ENCODE peak calls at places on chromosomes 5 and 9, in eight cellular contexts. One of them, this sample, is unnamed.

GRCh38 chr5:39697891-39698290 is 273.1 kb upstream of the DAB2 start:
- DNase-seq in stimulated activated CD8-positive, alpha-beta memory T cell treated with anti-CD3 and anti-CD28 coated beads, Interleukin-15, amount 100 ng/mL, for 1 hour: no peak
- DNase-seq in activated CD4-positive, alpha-beta T cell treated with anti-CD3 and anti-CD28 coated beads, Interleukin-2, amount 10 ng/mL, durations not matched to agents 7 days and 5 days: no peak
- DNase-seq in lung: no peak
- DNase-seq in SK-MEL-5: no peak
- DNase-seq in left ventricle myocardium inferior: no peak
- DNase-seq in DMS153: no peak
- DNase-seq in Kasumi-1: no peak
- DNase-seq in this sample: no peak

GRCh38 chr5:112604741-112605390 is 132.8 kb upstream of the APC start:
- DNase-seq in lung: no peak
- DNase-seq in left ventricle myocardium inferior: no peak
- DNase-seq in activated CD4-positive, alpha-beta T cell treated with anti-CD3 and anti-CD28 coated beads, Interleukin-2, amount 10 ng/mL, durations not matched to agents 7 days and 5 days: no peak
- DNase-seq in SK-MEL-5: peak
- DNase-seq in Kasumi-1: peak
- DNase-seq in DMS153: no peak
- DNase-seq in stimulated activated CD8-positive, alpha-beta memory T cell treated with anti-CD3 and anti-CD28 coated beads, Interleukin-15, amount 100 ng/mL, for 1 hour: no peak
- DNase-seq in this sample: no peak

GRCh38 chr5:14665110-14665822 is 748 bp downstream of the OTULIN start:
- DNase-seq in SK-MEL-5: peak
- DNase-seq in DMS153: no peak
- DNase-seq in stimulated activated CD8-positive, alpha-beta memory T cell treated with anti-CD3 and anti-CD28 coated beads, Interleukin-15, amount 100 ng/mL, for 1 hour: no peak
- DNase-seq in Kasumi-1: peak
- DNase-seq in left ventricle myocardium inferior: peak
- DNase-seq in activated CD4-positive, alpha-beta T cell treated with anti-CD3 and anti-CD28 coated beads, Interleukin-2, amount 10 ng/mL, durations not matched to agents 7 days and 5 days: peak
- DNase-seq in lung: no peak
- DNase-seq in this sample: no peak

GRCh38 chr5:79318935-79319614 is 83.1 kb downstream of the JMY start:
- DNase-seq in stimulated activated CD8-positive, alpha-beta memory T cell treated with anti-CD3 and anti-CD28 coated beads, Interleukin-15, amount 100 ng/mL, for 1 hour: no peak
- DNase-seq in DMS153: no peak
- DNase-seq in left ventricle myocardium inferior: no peak
- DNase-seq in SK-MEL-5: peak
- DNase-seq in activated CD4-positive, alpha-beta T cell treated with anti-CD3 and anti-CD28 coated beads, Interleukin-2, amount 10 ng/mL, durations not matched to agents 7 days and 5 days: no peak
- DNase-seq in Kasumi-1: no peak
- DNase-seq in lung: no peak
- DNase-seq in this sample: no peak

GRCh38 chr5:152556779-152557178 is 151.7 kb upstream of the NMUR2 start:
- DNase-seq in DMS153: no peak
- DNase-seq in left ventricle myocardium inferior: no peak
- DNase-seq in Kasumi-1: no peak
- DNase-seq in stimulated activated CD8-positive, alpha-beta memory T cell treated with anti-CD3 and anti-CD28 coated beads, Interleukin-15, amount 100 ng/mL, for 1 hour: no peak
- DNase-seq in lung: no peak
- DNase-seq in activated CD4-positive, alpha-beta T cell treated with anti-CD3 and anti-CD28 coated beads, Interleukin-2, amount 10 ng/mL, durations not matched to agents 7 days and 5 days: no peak
- DNase-seq in SK-MEL-5: no peak
- DNase-seq in this sample: no peak

GRCh38 chr5:142283304-142283703 is 41.5 kb downstream of the SPRY4 start:
- DNase-seq in Kasumi-1: no peak
- DNase-seq in SK-MEL-5: no peak
- DNase-seq in lung: no peak
- DNase-seq in DMS153: peak
- DNase-seq in stimulated activated CD8-positive, alpha-beta memory T cell treated with anti-CD3 and anti-CD28 coated beads, Interleukin-15, amount 100 ng/mL, for 1 hour: no peak
- DNase-seq in left ventricle myocardium inferior: no peak
- DNase-seq in activated CD4-positive, alpha-beta T cell treated with anti-CD3 and anti-CD28 coated beads, Interleukin-2, amount 10 ng/mL, durations not matched to agents 7 days and 5 days: no peak
- DNase-seq in this sample: no peak

GRCh38 chr9:137301086-137301947 is 754 bp downstream of the NRARP start:
- DNase-seq in SK-MEL-5: peak
- DNase-seq in activated CD4-positive, alpha-beta T cell treated with anti-CD3 and anti-CD28 coated beads, Interleukin-2, amount 10 ng/mL, durations not matched to agents 7 days and 5 days: no peak
- DNase-seq in DMS153: peak
- DNase-seq in stimulated activated CD8-positive, alpha-beta memory T cell treated with anti-CD3 and anti-CD28 coated beads, Interleukin-15, amount 100 ng/mL, for 1 hour: no peak
- DNase-seq in left ventricle myocardium inferior: peak
- DNase-seq in lung: no peak
- DNase-seq in Kasumi-1: peak
- DNase-seq in this sample: no peak

GRCh38 chr5:157253547-157253946 is 12.4 kb upstream of the CYFIP2 start:
- DNase-seq in stimulated activated CD8-positive, alpha-beta memory T cell treated with anti-CD3 and anti-CD28 coated beads, Interleukin-15, amount 100 ng/mL, for 1 hour: no peak
- DNase-seq in Kasumi-1: peak
- DNase-seq in left ventricle myocardium inferior: no peak
- DNase-seq in SK-MEL-5: peak
- DNase-seq in lung: peak
- DNase-seq in activated CD4-positive, alpha-beta T cell treated with anti-CD3 and anti-CD28 coated beads, Interleukin-2, amount 10 ng/mL, durations not matched to agents 7 days and 5 days: no peak
- DNase-seq in DMS153: no peak
- DNase-seq in this sample: no peak

GRCh38 chr9:109707355-109707754 is 72.6 kb upstream of the PALM2AKAP2 start:
- DNase-seq in Kasumi-1: no peak
- DNase-seq in SK-MEL-5: no peak
- DNase-seq in activated CD4-positive, alpha-beta T cell treated with anti-CD3 and anti-CD28 coated beads, Interleukin-2, amount 10 ng/mL, durations not matched to agents 7 days and 5 days: no peak
- DNase-seq in DMS153: no peak
- DNase-seq in stimulated activated CD8-positive, alpha-beta memory T cell treated with anti-CD3 and anti-CD28 coated beads, Interleukin-15, amount 100 ng/mL, for 1 hour: no peak
- DNase-seq in left ventricle myocardium inferior: peak
- DNase-seq in lung: no peak
- DNase-seq in this sample: no peak

GRCh38 chr9:113376634-113377531 is at the start of gene HDHD3:
- DNase-seq in lung: peak
- DNase-seq in DMS153: no peak
- DNase-seq in stimulated activated CD8-positive, alpha-beta memory T cell treated with anti-CD3 and anti-CD28 coated beads, Interleukin-15, amount 100 ng/mL, for 1 hour: peak
- DNase-seq in SK-MEL-5: peak
- DNase-seq in activated CD4-positive, alpha-beta T cell treated with anti-CD3 and anti-CD28 coated beads, Interleukin-2, amount 10 ng/mL, durations not matched to agents 7 days and 5 days: peak
- DNase-seq in left ventricle myocardium inferior: peak
- DNase-seq in Kasumi-1: peak
- DNase-seq in this sample: peak

GRCh38 chr9:135144581-135145108 is 57.2 kb downstream of the OLFM1 start:
- DNase-seq in stimulated activated CD8-positive, alpha-beta memory T cell treated with anti-CD3 and anti-CD28 coated beads, Interleukin-15, amount 100 ng/mL, for 1 hour: no peak
- DNase-seq in Kasumi-1: no peak
- DNase-seq in lung: no peak
- DNase-seq in SK-MEL-5: no peak
- DNase-seq in activated CD4-positive, alpha-beta T cell treated with anti-CD3 and anti-CD28 coated beads, Interleukin-2, amount 10 ng/mL, durations not matched to agents 7 days and 5 days: no peak
- DNase-seq in left ventricle myocardium inferior: no peak
- DNase-seq in DMS153: peak
- DNase-seq in this sample: no peak

GRCh38 chr9:69760278-69760610 is 433 bp upstream of the PTAR1 start:
- DNase-seq in lung: no peak
- DNase-seq in DMS153: no peak
- DNase-seq in activated CD4-positive, alpha-beta T cell treated with anti-CD3 and anti-CD28 coated beads, Interleukin-2, amount 10 ng/mL, durations not matched to agents 7 days and 5 days: no peak
- DNase-seq in stimulated activated CD8-positive, alpha-beta memory T cell treated with anti-CD3 and anti-CD28 coated beads, Interleukin-15, amount 100 ng/mL, for 1 hour: no peak
- DNase-seq in SK-MEL-5: no peak
- DNase-seq in left ventricle myocardium inferior: no peak
- DNase-seq in Kasumi-1: peak
- DNase-seq in this sample: no peak

GRCh38 chr9:88777498-88778312 is 213.6 kb upstream of the S1PR3 start:
- DNase-seq in left ventricle myocardium inferior: peak
- DNase-seq in Kasumi-1: peak
- DNase-seq in stimulated activated CD8-positive, alpha-beta memory T cell treated with anti-CD3 and anti-CD28 coated beads, Interleukin-15, amount 100 ng/mL, for 1 hour: no peak
- DNase-seq in SK-MEL-5: no peak
- DNase-seq in activated CD4-positive, alpha-beta T cell treated with anti-CD3 and anti-CD28 coated beads, Interleukin-2, amount 10 ng/mL, durations not matched to agents 7 days and 5 days: no peak
- DNase-seq in DMS153: no peak
- DNase-seq in lung: no peak
- DNase-seq in this sample: no peak

GRCh38 chr5:1447772-1448361 is 2.6 kb upstream of the SLC6A3 start:
- DNase-seq in lung: no peak
- DNase-seq in Kasumi-1: no peak
- DNase-seq in SK-MEL-5: no peak
- DNase-seq in stimulated activated CD8-positive, alpha-beta memory T cell treated with anti-CD3 and anti-CD28 coated beads, Interleukin-15, amount 100 ng/mL, for 1 hour: no peak
- DNase-seq in DMS153: no peak
- DNase-seq in left ventricle myocardium inferior: no peak
- DNase-seq in activated CD4-positive, alpha-beta T cell treated with anti-CD3 and anti-CD28 coated beads, Interleukin-2, amount 10 ng/mL, durations not matched to agents 7 days and 5 days: no peak
- DNase-seq in this sample: no peak

GRCh38 chr5:93378073-93378472 is 202.9 kb downstream of the NR2F1-AS1 start:
- DNase-seq in DMS153: peak
- DNase-seq in SK-MEL-5: no peak
- DNase-seq in stimulated activated CD8-positive, alpha-beta memory T cell treated with anti-CD3 and anti-CD28 coated beads, Interleukin-15, amount 100 ng/mL, for 1 hour: no peak
- DNase-seq in Kasumi-1: no peak
- DNase-seq in left ventricle myocardium inferior: no peak
- DNase-seq in activated CD4-positive, alpha-beta T cell treated with anti-CD3 and anti-CD28 coated beads, Interleukin-2, amount 10 ng/mL, durations not matched to agents 7 days and 5 days: no peak
- DNase-seq in lung: no peak
- DNase-seq in this sample: no peak

GRCh38 chr9:110440161-110440560 is 102.5 kb upstream of the TXNDC8 start:
- DNase-seq in activated CD4-positive, alpha-beta T cell treated with anti-CD3 and anti-CD28 coated beads, Interleukin-2, amount 10 ng/mL, durations not matched to agents 7 days and 5 days: no peak
- DNase-seq in lung: no peak
- DNase-seq in Kasumi-1: no peak
- DNase-seq in stimulated activated CD8-positive, alpha-beta memory T cell treated with anti-CD3 and anti-CD28 coated beads, Interleukin-15, amount 100 ng/mL, for 1 hour: no peak
- DNase-seq in left ventricle myocardium inferior: no peak
- DNase-seq in SK-MEL-5: no peak
- DNase-seq in DMS153: no peak
- DNase-seq in this sample: no peak

GRCh38 chr5:2742921-2743679 is 8.4 kb downstream of the IRX2 start:
- DNase-seq in DMS153: no peak
- DNase-seq in SK-MEL-5: no peak
- DNase-seq in Kasumi-1: no peak
- DNase-seq in lung: peak
- DNase-seq in stimulated activated CD8-positive, alpha-beta memory T cell treated with anti-CD3 and anti-CD28 coated beads, Interleukin-15, amount 100 ng/mL, for 1 hour: no peak
- DNase-seq in left ventricle myocardium inferior: no peak
- DNase-seq in activated CD4-positive, alpha-beta T cell treated with anti-CD3 and anti-CD28 coated beads, Interleukin-2, amount 10 ng/mL, durations not matched to agents 7 days and 5 days: no peak
- DNase-seq in this sample: no peak

GRCh38 chr5:142327111-142327842 is 2.5 kb upstream of the SPRY4 start:
- DNase-seq in lung: no peak
- DNase-seq in activated CD4-positive, alpha-beta T cell treated with anti-CD3 and anti-CD28 coated beads, Interleukin-2, amount 10 ng/mL, durations not matched to agents 7 days and 5 days: no peak
- DNase-seq in DMS153: no peak
- DNase-seq in Kasumi-1: no peak
- DNase-seq in SK-MEL-5: no peak
- DNase-seq in left ventricle myocardium inferior: no peak
- DNase-seq in stimulated activated CD8-positive, alpha-beta memory T cell treated with anti-CD3 and anti-CD28 coated beads, Interleukin-15, amount 100 ng/mL, for 1 hour: no peak
- DNase-seq in this sample: no peak

GRCh38 chr9:111986035-111986556 is 89.5 kb downstream of the UGCG start:
- DNase-seq in SK-MEL-5: no peak
- DNase-seq in lung: no peak
- DNase-seq in activated CD4-positive, alpha-beta T cell treated with anti-CD3 and anti-CD28 coated beads, Interleukin-2, amount 10 ng/mL, durations not matched to agents 7 days and 5 days: no peak
- DNase-seq in Kasumi-1: no peak
- DNase-seq in left ventricle myocardium inferior: no peak
- DNase-seq in stimulated activated CD8-positive, alpha-beta memory T cell treated with anti-CD3 and anti-CD28 coated beads, Interleukin-15, amount 100 ng/mL, for 1 hour: no peak
- DNase-seq in DMS153: no peak
- DNase-seq in this sample: no peak

GRCh38 chr9:7185612-7186011 is 427.8 kb downstream of the KDM4C start:
- DNase-seq in stimulated activated CD8-positive, alpha-beta memory T cell treated with anti-CD3 and anti-CD28 coated beads, Interleukin-15, amount 100 ng/mL, for 1 hour: no peak
- DNase-seq in activated CD4-positive, alpha-beta T cell treated with anti-CD3 and anti-CD28 coated beads, Interleukin-2, amount 10 ng/mL, durations not matched to agents 7 days and 5 days: no peak
- DNase-seq in DMS153: no peak
- DNase-seq in left ventricle myocardium inferior: no peak
- DNase-seq in SK-MEL-5: no peak
- DNase-seq in Kasumi-1: no peak
- DNase-seq in lung: no peak
- DNase-seq in this sample: no peak

GRCh38 chr5:62316110-62316509 is 10.1 kb downstream of the KIF2A start:
- DNase-seq in SK-MEL-5: no peak
- DNase-seq in DMS153: no peak
- DNase-seq in Kasumi-1: no peak
- DNase-seq in stimulated activated CD8-positive, alpha-beta memory T cell treated with anti-CD3 and anti-CD28 coated beads, Interleukin-15, amount 100 ng/mL, for 1 hour: no peak
- DNase-seq in left ventricle myocardium inferior: no peak
- DNase-seq in lung: no peak
- DNase-seq in activated CD4-positive, alpha-beta T cell treated with anti-CD3 and anti-CD28 coated beads, Interleukin-2, amount 10 ng/mL, durations not matched to agents 7 days and 5 days: no peak
- DNase-seq in this sample: no peak

GRCh38 chr9:22454021-22454420 is 7.4 kb downstream of the DMRTA1 start:
- DNase-seq in lung: no peak
- DNase-seq in DMS153: no peak
- DNase-seq in activated CD4-positive, alpha-beta T cell treated with anti-CD3 and anti-CD28 coated beads, Interleukin-2, amount 10 ng/mL, durations not matched to agents 7 days and 5 days: no peak
- DNase-seq in SK-MEL-5: no peak
- DNase-seq in left ventricle myocardium inferior: no peak
- DNase-seq in stimulated activated CD8-positive, alpha-beta memory T cell treated with anti-CD3 and anti-CD28 coated beads, Interleukin-15, amount 100 ng/mL, for 1 hour: no peak
- DNase-seq in Kasumi-1: no peak
- DNase-seq in this sample: no peak

GRCh38 chr9:121478816-121479676 is 20.6 kb downstream of the GGTA1 start:
- DNase-seq in lung: no peak
- DNase-seq in Kasumi-1: no peak
- DNase-seq in left ventricle myocardium inferior: no peak
- DNase-seq in SK-MEL-5: no peak
- DNase-seq in activated CD4-positive, alpha-beta T cell treated with anti-CD3 and anti-CD28 coated beads, Interleukin-2, amount 10 ng/mL, durations not matched to agents 7 days and 5 days: no peak
- DNase-seq in DMS153: no peak
- DNase-seq in stimulated activated CD8-positive, alpha-beta memory T cell treated with anti-CD3 and anti-CD28 coated beads, Interleukin-15, amount 100 ng/mL, for 1 hour: no peak
- DNase-seq in this sample: no peak

GRCh38 chr9:97480749-97481148 is 20.7 kb upstream of the TMOD1 start:
- DNase-seq in SK-MEL-5: no peak
- DNase-seq in stimulated activated CD8-positive, alpha-beta memory T cell treated with anti-CD3 and anti-CD28 coated beads, Interleukin-15, amount 100 ng/mL, for 1 hour: no peak
- DNase-seq in activated CD4-positive, alpha-beta T cell treated with anti-CD3 and anti-CD28 coated beads, Interleukin-2, amount 10 ng/mL, durations not matched to agents 7 days and 5 days: no peak
- DNase-seq in DMS153: no peak
- DNase-seq in left ventricle myocardium inferior: no peak
- DNase-seq in lung: no peak
- DNase-seq in Kasumi-1: no peak
- DNase-seq in this sample: no peak

GRCh38 chr5:179295778-179296149 is 49.5 kb downstream of the ADAMTS2 start:
- DNase-seq in Kasumi-1: no peak
- DNase-seq in activated CD4-positive, alpha-beta T cell treated with anti-CD3 and anti-CD28 coated beads, Interleukin-2, amount 10 ng/mL, durations not matched to agents 7 days and 5 days: no peak
- DNase-seq in left ventricle myocardium inferior: no peak
- DNase-seq in DMS153: no peak
- DNase-seq in stimulated activated CD8-positive, alpha-beta memory T cell treated with anti-CD3 and anti-CD28 coated beads, Interleukin-15, amount 100 ng/mL, for 1 hour: no peak
- DNase-seq in SK-MEL-5: no peak
- DNase-seq in lung: no peak
- DNase-seq in this sample: no peak

GRCh38 chr9:126295516-126295915 is 31.1 kb upstream of the MVB12B start:
- DNase-seq in stimulated activated CD8-positive, alpha-beta memory T cell treated with anti-CD3 and anti-CD28 coated beads, Interleukin-15, amount 100 ng/mL, for 1 hour: no peak
- DNase-seq in lung: no peak
- DNase-seq in Kasumi-1: no peak
- DNase-seq in activated CD4-positive, alpha-beta T cell treated with anti-CD3 and anti-CD28 coated beads, Interleukin-2, amount 10 ng/mL, durations not matched to agents 7 days and 5 days: no peak
- DNase-seq in left ventricle myocardium inferior: no peak
- DNase-seq in DMS153: no peak
- DNase-seq in SK-MEL-5: no peak
- DNase-seq in this sample: no peak

GRCh38 chr9:38171926-38172325 is 102.9 kb upstream of the SHB start:
- DNase-seq in Kasumi-1: no peak
- DNase-seq in SK-MEL-5: no peak
- DNase-seq in stimulated activated CD8-positive, alpha-beta memory T cell treated with anti-CD3 and anti-CD28 coated beads, Interleukin-15, amount 100 ng/mL, for 1 hour: no peak
- DNase-seq in lung: no peak
- DNase-seq in left ventricle myocardium inferior: no peak
- DNase-seq in activated CD4-positive, alpha-beta T cell treated with anti-CD3 and anti-CD28 coated beads, Interleukin-2, amount 10 ng/mL, durations not matched to agents 7 days and 5 days: no peak
- DNase-seq in DMS153: no peak
- DNase-seq in this sample: no peak